ENCODE peak calls at places on chromosomes 4 and X, in ten cellular contexts. Y is naive thymus-derived CD4-positive, alpha-beta T cell; S is RWPE1; H is tibial artery; C is uterus; W is brain microvascular endothelial cell; E is substantia nigra; B is RWPE2; Z is fibroblast of lung; A is Peyer's patch. O is an unnamed sample.

GRCh38 chrX:20954014-20954413 is 420.2 kb upstream of the CNKSR2 start:
- DNase-seq in Z (no peak), W (no peak), S (no peak), Y (no peak), H (no peak), A (no peak), B (no peak), C (no peak), E (no peak), O (no peak)

GRCh38 chr4:87213425-87213824 is 7.0 kb downstream of the KLHL8 start:
- DNase-seq in H (no peak), E (no peak), Y (no peak), Z (peak; percentile 71), W (no peak), C (no peak), B (no peak), A (no peak), S (no peak), O (no peak)

GRCh38 chr4:36884151-36884550 is 360.4 kb upstream of the NWD2 start:
- DNase-seq in C (no peak), Z (no peak), W (no peak), E (no peak), H (no peak), A (no peak), B (no peak), Y (no peak), S (no peak), O (no peak)

GRCh38 chr4:78951862-78952472 is 12.7 kb upstream of the PAQR3 start:
- DNase-seq in E (no peak), Y (no peak), H (no peak), Z (peak; percentile 60), S (peak; percentile 34), B (no peak), W (no peak), C (no peak), A (no peak), O (no peak)

GRCh38 chr4:113760852-113761681 is 471 bp downstream of the CAMK2D start:
- DNase-seq in C (peak; percentile 81), Z (peak; percentile 86), Y (no peak), W (peak; percentile 57), B (peak; percentile 76), H (peak; percentile 84), E (peak; percentile 71), A (peak; percentile 61), S (peak; percentile 51), O (peak; percentile 94)

GRCh38 chr4:162061214-162061613 is 102.6 kb downstream of the FSTL5 start:
- DNase-seq in Y (no peak), E (no peak), A (no peak), W (peak; percentile 37), Z (no peak), C (no peak), B (no peak), S (no peak), H (no peak), O (no peak)

GRCh38 chr4:83535520-83535944 is 376 bp upstream of the GPAT3 start:
- DNase-seq in Z (peak; percentile 75), W (peak; percentile 50), S (peak; percentile 53), B (no peak), A (no peak), C (peak; percentile 32), Y (peak; percentile 66), H (peak; percentile 28), E (no peak), O (peak; percentile 76)

GRCh38 chrX:40166582-40166981 is 68.8 kb upstream of the BCOR start:
- DNase-seq in Y (no peak), S (no peak), B (no peak), W (no peak), C (peak; percentile 18), H (no peak), E (no peak), Z (no peak), A (no peak), O (no peak)

GRCh38 chr4:120857312-120857711 is 65.2 kb downstream of the PRDM5 start:
- DNase-seq in A (no peak), S (no peak), C (no peak), Y (no peak), B (no peak), W (no peak), H (no peak), E (no peak), Z (peak; percentile 40), O (no peak)

GRCh38 chr4:181502611-181503010 is 740.6 kb upstream of the TENM3 start:
- DNase-seq in Y (no peak), Z (no peak), B (no peak), H (no peak), W (no peak), S (no peak), E (no peak), A (no peak), C (no peak), O (no peak)

GRCh38 chr4:85571008-85571407 is 96.1 kb downstream of the ARHGAP24 start:
- DNase-seq in C (no peak), A (no peak), B (no peak), Y (no peak), S (no peak), H (no peak), W (no peak), E (no peak), Z (no peak), O (no peak)

GRCh38 chr4:85573270-85573669 is 98.3 kb downstream of the ARHGAP24 start:
- DNase-seq in H (no peak), C (no peak), Y (no peak), A (no peak), Z (no peak), S (no peak), E (no peak), W (no peak), B (no peak), O (no peak)

GRCh38 chr4:85565761-85566480 is 91.0 kb downstream of the ARHGAP24 start:
- DNase-seq in C (no peak), E (no peak), S (no peak), W (peak; percentile 9), A (no peak), Z (peak; percentile 54), B (no peak), Y (no peak), H (no peak), O (no peak)

GRCh38 chr4:85570388-85570787 is 95.4 kb downstream of the ARHGAP24 start:
- DNase-seq in Z (no peak), B (no peak), Y (no peak), S (no peak), A (no peak), C (no peak), W (no peak), H (no peak), E (no peak), O (no peak)

GRCh38 chr4:85569730-85570299 is 94.9 kb downstream of the ARHGAP24 start:
- DNase-seq in A (no peak), Z (no peak), W (no peak), S (no peak), B (no peak), Y (no peak), E (no peak), H (no peak), C (no peak), O (no peak)
- H3K27ac ChIP-seq in A (no peak overlapping the region), Z (no peak overlapping the region), W (no peak overlapping the region), S (no peak overlapping the region), B (no peak overlapping the region), Y (no peak overlapping the region), E (no peak overlapping the region), H (no peak overlapping the region), C (no peak overlapping the region), O (no peak overlapping the region)

DNA sequence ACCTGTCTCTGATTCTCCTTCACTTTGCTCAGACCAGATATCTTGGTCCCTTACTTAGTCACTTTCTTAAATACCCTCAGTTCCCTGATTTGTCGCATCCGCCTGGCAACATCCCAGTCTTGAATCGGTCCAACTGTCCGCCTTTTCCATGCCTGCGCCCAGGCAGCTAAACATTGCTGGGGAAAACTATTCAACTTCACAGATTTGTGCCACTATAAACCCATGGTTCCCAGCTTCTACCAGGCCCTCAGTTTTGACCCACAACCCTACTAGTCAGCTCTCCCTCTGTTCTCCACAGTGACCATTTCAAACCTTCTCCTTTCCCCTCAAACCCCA is 451 bp upstream of the FGD1 start:
- DNase-seq in B (no peak), Y (no peak), A (no peak), H (no peak), E (no peak), S (no peak), W (no peak), C (no peak), Z (no peak), O (no peak)
- H3K27ac ChIP-seq in B (no peak overlapping the region), Y (no peak overlapping the region), A (no peak overlapping the region), H (peak overlapping the region; percentile 86), E (no peak overlapping the region), S (peak overlapping the region; percentile 77), W (no peak overlapping the region), C (peak overlapping the region; percentile 82), Z (no peak overlapping the region), O (peak overlapping the region; percentile 85)

GRCh38 chr4:158169931-158170690 is 2.7 kb downstream of the GASK1B start:
- DNase-seq in H (no peak), C (no peak), E (no peak), S (no peak), W (no peak), Y (no peak), B (no peak), A (no peak), Z (peak; percentile 48), O (no peak)

GRCh38 chr4:158172558-158173258 is at the start of gene GASK1B:
- DNase-seq in A (no peak), W (peak; percentile 69), E (no peak), Z (peak; percentile 80), Y (no peak), B (no peak), C (peak; percentile 38), H (peak; percentile 50), S (peak; percentile 50), O (no peak)

GRCh38 chr4:158172196-158172557 is 648 bp downstream of the GASK1B start:
- DNase-seq in A (no peak), H (no peak), B (no peak), S (no peak), Z (peak; percentile 81), C (no peak), E (no peak), W (peak; percentile 16), Y (no peak), O (no peak)

GRCh38 chr4:158170691-158171455 is 2.0 kb downstream of the GASK1B start:
- DNase-seq in Y (no peak), A (peak; percentile 17), Z (peak; percentile 34), E (no peak), W (no peak), H (peak; percentile 49), C (peak; percentile 71), S (peak; percentile 66), B (peak; percentile 82), O (peak; percentile 81)

DNA sequence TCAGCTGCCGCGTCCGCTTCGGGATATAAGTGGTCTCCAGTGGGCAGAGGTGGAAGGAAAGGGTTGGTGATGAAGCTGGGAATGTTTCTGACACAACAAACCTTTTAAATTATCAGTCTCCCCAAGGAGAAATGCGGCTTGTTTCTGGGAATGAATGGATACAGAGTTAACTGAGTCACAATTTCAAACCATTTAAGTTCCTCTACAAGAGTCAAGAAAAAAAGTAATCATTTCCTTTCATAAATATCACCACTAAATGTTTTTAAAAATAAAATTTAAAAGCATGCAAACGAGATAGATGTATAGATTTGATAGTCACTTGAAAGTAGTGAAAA is 1.4 kb downstream of the GASK1B start:
- DNase-seq in Z (no peak), E (no peak), S (no peak), B (no peak), Y (no peak), A (no peak), W (no peak), C (no peak), H (no peak), O (no peak)
- H3K27ac ChIP-seq in Z (peak overlapping the region; percentile 11), E (peak overlapping the region; percentile 39), S (peak overlapping the region; percentile 29), B (peak overlapping the region; percentile 16), Y (no peak overlapping the region), A (peak overlapping the region; percentile 60), W (no peak overlapping the region), C (peak overlapping the region; percentile 97), H (peak overlapping the region; percentile 87), O (peak overlapping the region; percentile 71)

GRCh38 chrX:24646745-24647182 is 383 bp downstream of the PCYT1B start:
- DNase-seq in H (no peak), Y (no peak), E (no peak), B (no peak), W (no peak), A (no peak), C (no peak), Z (peak; percentile 14), S (peak; percentile 0), O (no peak)
- H3K27ac ChIP-seq in H (no peak overlapping the region), Y (no peak overlapping the region), E (peak overlapping the region; percentile 55), B (no peak overlapping the region), W (no peak overlapping the region), A (no peak overlapping the region), C (no peak overlapping the region), Z (no peak overlapping the region), S (no peak overlapping the region), O (peak overlapping the region; percentile 55)